ENCODE peak calls at places on chromosomes 3 and 15, in six cellular contexts. W, T, M, L, Y and Q are unnamed samples. For H3K27me3, the result is how much of the 10 kb centered on the place peaks cover.

GRCh38 chr3:114439279-114439678 is 145.5 kb downstream of the TIGIT start:
- DNase-seq in W (no peak), T (no peak), M (no peak), L (no peak), Y (no peak), Q (no peak)

GRCh38 chr15:50066202-50066601 is 52.8 kb downstream of the ATP8B4 start:
- DNase-seq in W (no peak), T (no peak), M (no peak), L (no peak), Y (no peak), Q (no peak)

GRCh38 chr3:128496602-128497304 is 3.8 kb upstream of the GATA2 start:
- DNase-seq in W (no peak), T (peak), M (no peak), L (no peak), Y (no peak), Q (no peak)

GRCh38 chr3:197525706-197526105 is 30.1 kb downstream of the BDH1 start:
- DNase-seq in W (no peak), T (peak), M (no peak), L (no peak), Y (no peak), Q (no peak)

GRCh38 chr3:127195417-127195816 is 2.5 kb downstream of the PRR23E start:
- DNase-seq in W (no peak), T (no peak), M (no peak), L (no peak), Y (no peak), Q (no peak)

GRCh38 chr3:27990837-27991236 is 250.6 kb upstream of the CMC1 start:
- DNase-seq in W (no peak), T (no peak), M (no peak), L (no peak), Y (no peak), Q (no peak)

GRCh38 chr3:185737020-185737419 is 87.8 kb downstream of the IGF2BP2 start:
- DNase-seq in W (no peak), T (no peak), M (no peak), L (no peak), Y (no peak), Q (no peak)

GRCh38 chr3:58670506-58671125 is 4.0 kb upstream of the FAM3D start:
- DNase-seq in W (no peak), T (no peak), M (no peak), L (no peak), Y (no peak), Q (peak)

GRCh38 chr3:151592287-151592686 is 131.4 kb upstream of the IGSF10 start:
- DNase-seq in W (no peak), T (peak), M (no peak), L (no peak), Y (no peak), Q (no peak)

GRCh38 chr3:178182337-178182761 is 353.9 kb upstream of the KCNMB2 start:
- DNase-seq in W (no peak), T (peak), M (no peak), L (no peak), Y (no peak), Q (no peak)

GRCh38 chr15:32959077-32959476 is 235.4 kb downstream of the FMN1 start:
- DNase-seq in W (no peak), T (no peak), M (no peak), L (no peak), Y (no peak), Q (no peak)

GRCh38 chr3:22885039-22885438 is 318.1 kb upstream of the UBE2E2 start:
- DNase-seq in W (no peak), T (no peak), M (no peak), L (no peak), Y (no peak), Q (no peak)

GRCh38 chr3:115022835-115023398 is 124.2 kb downstream of the ZBTB20 start:
- DNase-seq in W (no peak), T (no peak), M (no peak), L (no peak), Y (no peak), Q (no peak)

GRCh38 chr15:40047413-40048154 is 8.6 kb upstream of the SRP14 start:
- DNase-seq in W (no peak), T (peak), M (peak), L (no peak), Y (no peak), Q (peak)

GRCh38 chr3:49181351-49181750 is 10.0 kb downstream of the KLHDC8B start:
- DNase-seq in W (no peak), T (no peak), M (no peak), L (no peak), Y (no peak), Q (no peak)

GRCh38 chr3:46825450-46825849 is 37.8 kb downstream of the MYL3 start:
- DNase-seq in W (no peak), T (no peak), M (no peak), L (no peak), Y (no peak), Q (no peak)

GRCh38 chr3:49998326-49998725 is 58.4 kb downstream of the RBM6 start:
- DNase-seq in W (no peak), T (no peak), M (no peak), L (no peak), Y (no peak), Q (no peak)

GRCh38 chr3:165800970-165801369 is 36.3 kb downstream of the BCHE start:
- DNase-seq in W (no peak), T (no peak), M (no peak), L (no peak), Y (no peak), Q (no peak)

GRCh38 chr15:63018639-63019038 is 23.9 kb upstream of the TPM1 start:
- DNase-seq in W (no peak), T (no peak), M (no peak), L (no peak), Y (no peak), Q (no peak)

GRCh38 chr15:25947336-25948080 is 84.4 kb upstream of the ATP10A start:
- DNase-seq in W (no peak), T (peak), M (no peak), L (no peak), Y (peak), Q (no peak)

GRCh38 chr3:31848163-31848848 is 132.8 kb downstream of the OSBPL10 start:
- DNase-seq in W (no peak), T (no peak), M (no peak), L (no peak), Y (no peak), Q (no peak)

GRCh38 chr15:29141206-29141907 is 128.3 kb downstream of the NSMCE3 start:
- DNase-seq in W (peak), T (peak), M (no peak), L (no peak), Y (no peak), Q (no peak)

GRCh38 chr15:70573121-70573850 is 190.1 kb downstream of the UACA start:
- DNase-seq in W (no peak), T (peak), M (no peak), L (no peak), Y (no peak), Q (no peak)

GRCh38 chr15:70578196-70578595 is 185.2 kb downstream of the UACA start:
- DNase-seq in W (no peak), T (peak), M (no peak), L (no peak), Y (no peak), Q (no peak)

GRCh38 chr15:70575251-70576227 is 187.8 kb downstream of the UACA start:
- DNase-seq in W (no peak), T (peak), M (no peak), L (no peak), Y (no peak), Q (no peak)

GRCh38 chr15:70576683-70577082 is 186.7 kb downstream of the UACA start:
- DNase-seq in W (no peak), T (no peak), M (no peak), L (no peak), Y (no peak), Q (no peak)

DNA sequence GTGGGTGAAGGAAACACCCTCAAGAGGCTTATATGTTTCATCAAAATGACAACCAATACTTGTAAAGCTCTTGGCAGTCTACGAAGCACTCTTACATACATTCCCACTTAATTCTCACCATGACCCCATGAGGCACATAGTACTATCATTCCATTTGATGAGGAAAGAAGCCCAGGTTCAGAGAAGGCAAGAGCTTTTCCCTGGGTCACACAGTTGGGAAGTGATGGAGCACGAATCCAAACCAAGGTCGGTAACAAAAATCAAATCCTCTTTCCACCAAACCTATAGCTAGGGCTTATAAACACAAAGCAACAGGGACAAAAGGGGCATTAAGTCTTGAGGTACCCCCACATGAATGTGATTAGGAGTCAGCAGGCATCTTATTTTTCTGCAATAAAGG is 187.1 kb downstream of the UACA start:
- DNase-seq in W (no peak), T (no peak), M (no peak), L (no peak), Y (no peak), Q (no peak)
- H3K27me3 ChIP-seq in W (under half), T (under half), M (under half), L (under half), Y (under half), Q (under half)

DNA sequence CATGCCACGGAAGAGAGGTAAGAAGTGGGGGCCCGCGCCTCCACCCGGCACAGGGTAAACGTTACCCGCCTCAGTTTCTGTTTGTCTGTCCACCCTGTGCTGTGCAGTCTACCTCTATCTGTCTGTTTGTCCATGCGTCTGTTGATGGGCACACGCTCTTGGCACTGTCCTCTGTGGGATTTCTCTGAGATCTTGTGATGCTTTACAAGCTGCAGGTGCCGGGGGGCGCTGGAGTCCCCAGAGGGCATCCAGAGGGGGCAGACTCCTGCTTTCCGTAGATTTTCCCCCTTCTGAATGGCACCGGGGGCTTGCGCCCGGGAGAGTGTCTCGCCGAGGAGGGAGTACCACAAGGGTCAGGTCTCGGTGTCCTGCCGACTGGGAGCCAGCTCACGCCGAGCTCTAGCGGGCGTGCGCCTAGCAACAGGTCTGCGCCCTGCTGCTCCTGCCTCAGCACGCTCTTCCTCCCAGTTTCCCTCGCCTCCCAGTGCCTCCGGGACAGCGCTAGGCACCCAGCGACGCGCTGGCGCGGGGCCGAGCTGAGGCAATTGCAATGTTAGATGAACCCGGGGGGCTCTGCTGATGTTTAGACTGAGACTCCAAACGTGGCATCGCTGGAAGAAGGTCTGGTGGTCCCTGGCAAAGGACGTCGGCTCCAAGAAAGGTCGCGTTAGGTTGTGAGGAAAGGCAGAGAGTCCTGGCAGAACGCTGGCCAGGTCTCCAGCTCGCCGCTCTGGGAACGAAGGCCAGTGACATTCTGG is 667 bp downstream of the CEMIP start:
- DNase-seq in W (no peak), T (peak), M (no peak), L (no peak), Y (peak), Q (peak)
- H3K27me3 ChIP-seq in W (half or more), T (half or more), M (under half), L (under half), Y (under half), Q (under half)

DNA sequence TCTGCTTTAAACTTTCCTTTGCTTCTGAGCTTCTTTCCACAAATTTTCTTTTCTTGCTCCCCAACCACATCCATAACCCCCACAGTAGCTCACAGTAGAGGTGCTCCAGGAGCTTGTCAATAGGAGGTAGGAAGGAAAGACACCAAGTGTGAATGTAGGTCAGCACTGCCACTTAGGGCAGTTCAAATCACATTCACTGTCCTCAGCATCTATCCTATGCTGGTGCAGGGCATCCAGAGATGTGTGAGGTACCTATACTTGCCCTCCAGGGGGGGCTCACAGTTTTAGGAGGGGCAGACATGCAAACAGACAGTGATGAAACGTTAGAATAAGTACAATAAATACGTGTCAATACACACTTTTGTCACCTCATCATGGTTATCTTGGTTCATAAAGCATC is 1.5 kb upstream of the SPSB4 start:
- DNase-seq in W (no peak), T (peak), M (no peak), L (no peak), Y (no peak), Q (no peak)
- H3K27me3 ChIP-seq in W (under half), T (under half), M (under half), L (under half), Y (under half), Q (half or more)

GRCh38 chr3:40912461-40912860 is 286.8 kb upstream of the CTNNB1 start:
- DNase-seq in W (no peak), T (no peak), M (no peak), L (no peak), Y (no peak), Q (no peak)
- H3K27me3 ChIP-seq in W (under half), T (under half), M (under half), L (under half), Y (under half), Q (under half)

DNA sequence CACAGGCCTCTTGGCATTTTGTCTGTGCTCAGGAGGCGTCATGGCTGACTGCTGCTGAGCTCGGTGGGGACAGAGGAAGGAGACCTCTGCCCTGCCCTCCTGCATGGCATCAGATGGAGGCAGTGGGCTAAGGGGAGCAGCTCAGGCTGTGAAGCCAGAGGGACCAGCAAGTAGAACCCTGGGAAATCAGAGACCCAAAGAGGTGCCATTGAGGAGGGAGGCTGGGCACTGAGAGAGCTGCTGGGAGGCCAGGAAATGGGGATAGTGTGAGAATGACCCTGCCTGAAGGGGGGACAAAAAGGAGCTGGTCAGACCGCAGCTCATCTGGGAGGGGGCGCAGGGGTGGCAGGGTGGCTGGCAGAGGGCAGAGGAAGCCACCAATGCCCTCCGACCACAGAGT is 136.8 kb downstream of the FBLN2 start:
- DNase-seq in W (no peak), T (no peak), M (no peak), L (no peak), Y (no peak), Q (no peak)
- H3K27me3 ChIP-seq in W (under half), T (under half), M (under half), L (under half), Y (under half), Q (under half)